ENCODE peak calls at places on chromosome 4, in four cellular contexts. V is HCT116, D is right cardiac atrium, Q is foreskin keratinocyte. O is an unnamed sample.

GRCh38 chr4:186901850-186902249 is 178.2 kb upstream of the FAT1 start:
- ATAC-seq in V (no peak), D (no peak), Q (no peak), O (no peak)

GRCh38 chr4:1259966-1260365 is 11.0 kb upstream of the CTBP1 start:
- ATAC-seq in V (no peak), D (no peak), Q (no peak), O (no peak)

GRCh38 chr4:25172964-25173917 is 13.0 kb upstream of the SEPSECS start:
- ATAC-seq in V (peak), D (peak), Q (peak), O (peak)

GRCh38 chr4:88225216-88226107 is 58.9 kb downstream of the PPM1K start:
- ATAC-seq in V (no peak), D (peak), Q (peak), O (no peak)

GRCh38 chr4:24578364-24578763 is 6.0 kb downstream of the DHX15 start:
- ATAC-seq in V (no peak), D (no peak), Q (no peak), O (no peak)

GRCh38 chr4:48093949-48094550 is 40.0 kb downstream of the TXK start:
- ATAC-seq in V (peak), D (no peak), Q (peak), O (no peak)

GRCh38 chr4:186906722-186907121 is 183.1 kb upstream of the FAT1 start:
- ATAC-seq in V (no peak), D (no peak), Q (no peak), O (no peak)

GRCh38 chr4:112938461-112939058 is 110.9 kb upstream of the ANK2 start:
- ATAC-seq in V (peak), D (no peak), Q (peak), O (no peak)

GRCh38 chr4:168859888-168860694 is 150.0 kb downstream of the CBR4 start:
- ATAC-seq in V (no peak), D (no peak), Q (peak), O (no peak)

GRCh38 chr4:38512840-38513239 is 151.2 kb upstream of the KLF3 start:
- ATAC-seq in V (no peak), D (no peak), Q (no peak), O (no peak)

GRCh38 chr4:83631066-83631465 is 95.2 kb downstream of the GPAT3 start:
- ATAC-seq in V (no peak), D (no peak), Q (no peak), O (no peak)

GRCh38 chr4:63348735-63349673 is 1060.2 kb downstream of the TECRL start:
- ATAC-seq in V (no peak), D (peak), Q (no peak), O (no peak)

GRCh38 chr4:89290727-89291126 is 16.9 kb downstream of the GPRIN3 start:
- ATAC-seq in V (no peak), D (peak), Q (no peak), O (no peak)

GRCh38 chr4:81096566-81096965 is 66.1 kb downstream of the BMP3 start:
- ATAC-seq in V (no peak), D (no peak), Q (no peak), O (no peak)

GRCh38 chr4:25236971-25237370 is 3.1 kb downstream of the PI4K2B start:
- ATAC-seq in V (no peak), D (no peak), Q (no peak), O (no peak)

GRCh38 chr4:87239821-87240220 is 19.4 kb upstream of the KLHL8 start:
- ATAC-seq in V (no peak), D (no peak), Q (no peak), O (no peak)

GRCh38 chr4:122710434-122711308 is 21.8 kb upstream of the BBS12 start:
- ATAC-seq in V (no peak), D (no peak), Q (peak), O (no peak)